ENCODE peak calls at places on chromosomes 4 and X, in eight cellular contexts. Y is suprapubic skin, W is PC-9, B is transverse colon, F is endothelial cell of umbilical vein, P is Panc1, S is heart left ventricle, M is upper lobe of right lung. Z is an unnamed sample.

GRCh38 chrX:43139645-43140044 is 361.7 kb upstream of the PPP1R2C start:
- DNase-seq in M (no peak), F (no peak), Y (no peak), S (no peak), W (no peak), B (no peak), P (no peak), Z (no peak)

GRCh38 chr4:138461065-138461464 is 218.9 kb upstream of the SLC7A11 start:
- DNase-seq in M (no peak), W (no peak), Y (no peak), S (no peak), P (no peak), F (no peak), B (no peak), Z (no peak)

GRCh38 chr4:15194520-15194919 is 192.2 kb downstream of the CPEB2 start:
- DNase-seq in Y (no peak), F (no peak), P (no peak), S (no peak), B (no peak), W (no peak), M (no peak), Z (no peak)

GRCh38 chrX:11533211-11533651 is 132.5 kb downstream of the ARHGAP6 start:
- DNase-seq in M (no peak), W (no peak), Y (no peak), P (peak; percentile 32), S (no peak), B (no peak), F (peak; percentile 67), Z (no peak)

GRCh38 chr4:185697488-185697887 is 114.5 kb downstream of the SORBS2 start:
- DNase-seq in B (no peak), Y (no peak), S (no peak), W (no peak), P (no peak), M (no peak), F (no peak), Z (no peak)

GRCh38 chrX:100829730-100830129 is 9.5 kb downstream of the CSTF2 start:
- DNase-seq in S (no peak), B (no peak), P (no peak), M (no peak), W (no peak), Y (no peak), F (peak; percentile 28), Z (no peak)

GRCh38 chr4:99404595-99405287 is 30.4 kb downstream of the ADH7 start:
- DNase-seq in F (peak; percentile 29), P (peak; percentile 7), W (no peak), M (no peak), Y (no peak), S (no peak), B (no peak), Z (no peak)

GRCh38 chrX:130224810-130225209 is 43.9 kb downstream of the ZNF280C start:
- DNase-seq in S (no peak), Y (no peak), B (no peak), W (no peak), F (no peak), M (no peak), P (no peak), Z (no peak)

GRCh38 chrX:120251471-120252011 is 929 bp downstream of the ZBTB33 start:
- DNase-seq in S (peak; percentile 25), W (peak; percentile 33), P (no peak), Y (no peak), F (peak; percentile 34), B (peak; percentile 33), M (peak; percentile 51), Z (peak; percentile 13)

GRCh38 chr4:89539374-89539773 is 231.8 kb upstream of the GPRIN3 start:
- DNase-seq in M (no peak), B (no peak), P (no peak), Y (no peak), F (peak; percentile 90), W (no peak), S (no peak), Z (no peak)

GRCh38 chr4:16415751-16416150 is 189.5 kb upstream of the TAPT1 start:
- DNase-seq in S (no peak), M (no peak), Y (no peak), W (no peak), P (no peak), B (no peak), F (no peak), Z (no peak)

GRCh38 chr4:26311633-26312032 is 9.2 kb upstream of the RBPJ start:
- DNase-seq in M (no peak), P (no peak), S (no peak), Y (no peak), W (no peak), F (no peak), B (no peak), Z (no peak)

GRCh38 chrX:1453951-1454785 is 1.5 kb upstream of the ASMTL start:
- DNase-seq in S (peak; percentile 86), Y (peak; percentile 92), F (peak; percentile 88), W (peak; percentile 73), P (no peak), B (peak; percentile 91), M (peak; percentile 94), Z (peak; percentile 86)

GRCh38 chr4:66927937-66928336 is 617.4 kb downstream of the CENPC start:
- DNase-seq in F (no peak), S (no peak), W (no peak), M (no peak), P (no peak), B (no peak), Y (no peak), Z (no peak)

GRCh38 chrX:119222932-119223331 is 13.2 kb upstream of the PGRMC1 start:
- DNase-seq in S (no peak), Y (no peak), F (no peak), W (no peak), B (no peak), P (no peak), M (no peak), Z (no peak)

GRCh38 chr4:2805712-2806391 is 13.0 kb downstream of the SH3BP2 start:
- DNase-seq in W (peak; percentile 85), P (no peak), Y (peak; percentile 84), B (peak; percentile 92), M (peak; percentile 91), F (peak; percentile 43), S (peak; percentile 78), Z (peak; percentile 80)

GRCh38 chrX:94057385-94057784 is 383.4 kb downstream of the FAM133A start:
- DNase-seq in M (no peak), F (no peak), P (no peak), Y (no peak), W (no peak), S (no peak), B (no peak), Z (no peak)

GRCh38 chrX:133250184-133251080 is 32.3 kb upstream of the TFDP3 start:
- DNase-seq in M (no peak), F (no peak), B (no peak), P (no peak), S (no peak), W (no peak), Y (no peak), Z (no peak)

GRCh38 chr4:98181815-98182214 is 38.5 kb upstream of the STPG2 start:
- DNase-seq in F (no peak), P (no peak), B (no peak), M (no peak), Y (no peak), S (no peak), W (no peak), Z (no peak)

GRCh38 chr4:87697945-87698344 is 47.9 kb downstream of the DMP1 start:
- DNase-seq in M (no peak), F (no peak), Y (no peak), S (no peak), P (no peak), W (no peak), B (no peak), Z (no peak)

GRCh38 chr4:38782452-38783108 is at the start of gene TLR10:
- DNase-seq in S (peak; percentile 33), B (peak; percentile 46), P (no peak), W (peak; percentile 9), M (no peak), F (peak; percentile 56), Y (no peak), Z (peak; percentile 48)

GRCh38 chr4:57764840-57765239 is 654.7 kb upstream of the IGFBP7 start:
- DNase-seq in S (no peak), B (no peak), M (no peak), F (no peak), W (no peak), Y (no peak), P (no peak), Z (no peak)

GRCh38 chr4:152959080-152959479 is 23.0 kb downstream of the FHDC1 start:
- DNase-seq in B (no peak), W (no peak), F (no peak), S (no peak), Y (no peak), P (no peak), M (no peak), Z (no peak)

GRCh38 chrX:7925867-7926472 is 1.2 kb downstream of the PNPLA4 start:
- DNase-seq in F (peak; percentile 51), M (peak; percentile 47), B (peak; percentile 64), S (peak; percentile 27), P (no peak), Y (no peak), W (peak; percentile 44), Z (peak; percentile 37)
- H3K4me3 ChIP-seq in F (no peak overlapping the region), M (no peak overlapping the region), B (no peak overlapping the region), S (no peak overlapping the region), P (no peak overlapping the region), Y (peak overlapping the region; percentile 56), W (peak overlapping the region; percentile 57), Z (no peak overlapping the region)

GRCh38 chrX:24999501-24999900 is 16.3 kb downstream of the ARX start:
- DNase-seq in B (no peak), F (no peak), W (no peak), P (no peak), Y (no peak), M (no peak), S (no peak), Z (no peak)
- H3K4me1 ChIP-seq in B (peaks cover 6% of the 10 kb centered on the region), F (peaks cover 5% of the 10 kb centered on the region), W (no peaks in the 10 kb centered on the region), P (no peaks in the 10 kb centered on the region), Y (peaks cover 12% of the 10 kb centered on the region), M (peaks cover 2% of the 10 kb centered on the region), S (peaks cover 4% of the 10 kb centered on the region), Z (no peaks in the 10 kb centered on the region)

GRCh38 chr4:155762351-155762750 is 3.5 kb downstream of the GUCY1B1 start:
- DNase-seq in B (no peak), Y (no peak), M (no peak), W (no peak), F (no peak), S (no peak), P (no peak), Z (no peak)
- H3K4me3 ChIP-seq in B (no peak overlapping the region), Y (no peak overlapping the region), M (no peak overlapping the region), W (no peak overlapping the region), F (no peak overlapping the region), S (peak overlapping the region; percentile 14), P (no peak overlapping the region), Z (no peak overlapping the region)

GRCh38 chr4:1772869-1773538 is 20.1 kb upstream of the FGFR3 start:
- DNase-seq in P (no peak), M (no peak), F (no peak), S (no peak), W (no peak), B (no peak), Y (no peak), Z (no peak)

GRCh38 chr4:1771555-1772305 is 21.4 kb upstream of the FGFR3 start:
- DNase-seq in M (no peak), F (no peak), S (no peak), W (no peak), Y (no peak), B (no peak), P (no peak), Z (no peak)

GRCh38 chr4:1776521-1777161 is 16.5 kb upstream of the FGFR3 start:
- DNase-seq in B (no peak), M (no peak), P (no peak), S (no peak), W (peak; percentile 45), F (no peak), Y (no peak), Z (no peak)

GRCh38 chr4:1775731-1776500 is 17.2 kb upstream of the FGFR3 start:
- DNase-seq in Y (no peak), B (no peak), W (peak; percentile 64), P (no peak), S (no peak), M (no peak), F (no peak), Z (no peak)

GRCh38 chr4:1773754-1774153 is 19.3 kb upstream of the FGFR3 start:
- DNase-seq in W (no peak), F (no peak), P (no peak), Y (no peak), B (no peak), S (no peak), M (no peak), Z (no peak)
- H3K4me1 ChIP-seq in W (peaks cover 36% of the 10 kb centered on the region), F (no peaks in the 10 kb centered on the region), P (no peaks in the 10 kb centered on the region), Y (peaks cover 65% of the 10 kb centered on the region), B (peaks cover 6% of the 10 kb centered on the region), S (no peaks in the 10 kb centered on the region), M (peaks cover 8% of the 10 kb centered on the region), Z (peaks cover 4% of the 10 kb centered on the region)